ENCODE peak calls at places on chromosomes 13 and 19, in four cellular contexts. H is T-helper 2 cell, R is RWPE1, I is mucosa of descending colon. K is an unnamed sample.

GRCh38 chr19:52961981-52962380 is 700 bp downstream of the ZNF816 start:
- DNase-seq in R (peak), H (no peak), I (no peak), K (no peak)

GRCh38 chr13:26184791-26185250 is 37.3 kb downstream of the RNF6 start:
- DNase-seq in R (peak), H (peak), I (peak), K (peak)

GRCh38 chr19:38383743-38384142 is 4.1 kb downstream of the GGN start:
- DNase-seq in R (no peak), H (no peak), I (no peak), K (no peak)

GRCh38 chr19:51986309-51987291 is at the start of gene ZNF350:
- DNase-seq in R (peak), I (peak), H (peak), K (peak)

GRCh38 chr19:47094557-47095517 is 18.7 kb downstream of the ZC3H4 start:
- DNase-seq in R (no peak), I (peak), H (no peak), K (no peak)

GRCh38 chr19:33067121-33067520 is 2.4 kb upstream of the RHPN2 start:
- DNase-seq in R (no peak), H (no peak), I (no peak), K (no peak)

GRCh38 chr19:15222738-15223648 is 9.3 kb downstream of the EPHX3 start:
- DNase-seq in I (peak), H (peak), R (peak), K (peak)

GRCh38 chr13:102033719-102034446 is 368.0 kb downstream of the FGF14 start:
- DNase-seq in I (no peak), H (no peak), R (no peak), K (no peak)

GRCh38 chr19:5953680-5954213 is 24.2 kb downstream of the RANBP3 start:
- DNase-seq in H (no peak), R (no peak), I (no peak), K (no peak)

GRCh38 chr13:30408319-30409101 is 13.8 kb upstream of the UBE2L5 start:
- DNase-seq in R (peak), I (peak), H (peak), K (peak)

GRCh38 chr13:71867101-71867814 is at the start of gene DACH1:
- DNase-seq in R (no peak), I (peak), H (no peak), K (no peak)

GRCh38 chr19:5314012-5314906 is 26.4 kb downstream of the PTPRS start:
- DNase-seq in I (no peak), R (peak), H (no peak), K (no peak)

GRCh38 chr13:73860501-73860900 is 273.7 kb downstream of the KLF12 start:
- DNase-seq in H (no peak), I (no peak), R (no peak), K (no peak)